ENCODE peak calls at places on chromosomes 4 and X, in eight cellular contexts. Q is pancreas, V is neural progenitor cell, P is right atrium auricular region, G is sigmoid colon, L is AG09309, E is HCT116, B is body of pancreas. U is an unnamed sample.

GRCh38 chr4:89420507-89420906 is 112.9 kb upstream of the GPRIN3 start:
- DNase-seq in B (no peak), P (no peak), Q (no peak), E (no peak), V (no peak), L (peak), G (no peak), U (no peak)

GRCh38 chr4:147678796-147679549 is 5.0 kb downstream of the PRMT9 start:
- DNase-seq in Q (no peak), L (no peak), V (no peak), B (no peak), G (no peak), P (no peak), E (peak), U (no peak)

GRCh38 chrX:68698955-68699354 is 51.5 kb downstream of the STARD8 start:
- DNase-seq in V (no peak), G (no peak), Q (peak), L (no peak), B (peak), P (no peak), E (no peak), U (no peak)

GRCh38 chr4:158630893-158631292 is 40.8 kb downstream of the C4orf46 start:
- DNase-seq in Q (no peak), V (peak), L (peak), G (no peak), P (no peak), B (no peak), E (no peak), U (no peak)

GRCh38 chr4:4869731-4870483 is 10.4 kb downstream of the MSX1 start:
- DNase-seq in B (no peak), E (no peak), L (no peak), P (no peak), Q (no peak), V (peak), G (no peak), U (no peak)

GRCh38 chrX:111447298-111447697 is 35.3 kb upstream of the DCX start:
- DNase-seq in P (no peak), V (peak), G (no peak), E (peak), Q (no peak), L (no peak), B (peak), U (no peak)

GRCh38 chr4:155442267-155443105 is 65.7 kb upstream of the MAP9 start:
- DNase-seq in P (peak), G (peak), Q (peak), L (peak), V (peak), B (peak), E (peak), U (peak)

GRCh38 chr4:14218641-14219040 is 591.1 kb upstream of the BOD1L1 start:
- DNase-seq in V (peak), P (no peak), G (no peak), E (no peak), L (no peak), Q (no peak), B (no peak), U (no peak)

GRCh38 chrX:72045141-72045540 is 86.6 kb downstream of the RTL5 start:
- DNase-seq in B (no peak), Q (no peak), G (no peak), P (peak), L (no peak), V (peak), E (no peak), U (no peak)

GRCh38 chr4:10048931-10049655 is 27.8 kb upstream of the SLC2A9 start:
- DNase-seq in L (no peak), V (no peak), G (no peak), P (no peak), B (no peak), E (no peak), Q (no peak), U (no peak)

GRCh38 chr4:3481113-3481531 is 18.0 kb downstream of the DOK7 start:
- DNase-seq in G (no peak), V (peak), P (no peak), B (no peak), E (no peak), L (no peak), Q (no peak), U (no peak)

DNA sequence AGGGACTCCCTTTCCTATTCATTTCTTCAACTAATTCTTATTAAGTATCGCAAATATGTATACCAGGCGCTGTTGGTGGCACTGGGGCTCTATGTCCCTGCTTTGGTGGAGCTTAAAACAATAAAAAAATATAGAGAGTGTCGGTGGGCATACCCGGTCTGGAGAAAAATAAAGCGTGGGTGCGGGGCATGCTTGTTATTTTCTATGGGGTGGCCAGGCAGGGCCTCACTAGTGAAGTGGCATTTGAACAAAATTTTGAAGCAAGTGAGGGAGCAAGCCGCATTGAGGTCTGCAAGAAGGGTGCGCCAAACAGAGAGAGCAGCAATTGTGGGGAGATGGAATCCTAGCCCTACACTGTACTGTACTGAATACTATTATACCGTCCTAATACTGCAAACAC is 565 bp upstream of the IDS start:
- DNase-seq in Q (no peak), B (no peak), G (no peak), E (no peak), L (no peak), P (no peak), V (no peak), U (no peak)
- H3K4me3 ChIP-seq in Q (peak), B (no peak), G (peak), E (peak), L (no peak), P (no peak), V (no peak), U (peak)

DNA sequence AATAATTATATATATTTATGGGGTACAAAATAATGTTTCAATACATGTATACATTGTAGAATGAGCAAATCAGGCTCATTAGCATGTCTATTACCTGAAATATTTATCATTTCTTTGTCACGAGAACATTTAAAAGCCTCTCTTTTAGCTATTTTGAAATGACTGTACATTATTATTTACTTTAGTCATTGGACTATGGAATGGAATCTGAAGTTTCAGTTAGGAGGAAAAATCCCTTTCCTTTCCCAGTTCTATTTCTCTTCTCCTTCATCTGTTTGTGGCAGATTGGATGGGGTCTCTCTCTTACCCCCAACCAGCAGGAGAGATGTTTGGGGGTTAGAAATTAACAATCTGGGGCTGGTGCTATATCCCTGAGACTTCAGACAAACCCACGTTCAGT is 292.5 kb upstream of the SFRP2 start:
- DNase-seq in E (no peak), P (no peak), G (no peak), V (no peak), L (no peak), B (no peak), Q (no peak), U (no peak)
- H3K4me3 ChIP-seq in E (no peak), P (no peak), G (no peak), V (no peak), L (no peak), B (no peak), Q (no peak), U (no peak)

GRCh38 chr4:878796-879729 is 53.1 kb downstream of the GAK start:
- DNase-seq in E (no peak), Q (no peak), L (no peak), B (no peak), V (no peak), G (no peak), P (no peak), U (no peak)
- H3K4me3 ChIP-seq in E (no peak), Q (no peak), L (no peak), B (no peak), V (no peak), G (no peak), P (no peak), U (no peak)

GRCh38 chr4:16952896-16953605 is 54.6 kb upstream of the LDB2 start:
- DNase-seq in G (no peak), P (no peak), E (no peak), V (no peak), L (no peak), Q (no peak), B (no peak), U (no peak)

GRCh38 chr4:16952462-16952871 is 54.0 kb upstream of the LDB2 start:
- DNase-seq in G (no peak), V (peak), B (no peak), L (no peak), E (no peak), Q (no peak), P (no peak), U (no peak)
- H3K4me3 ChIP-seq in G (no peak), V (no peak), B (no peak), L (peak), E (no peak), Q (no peak), P (no peak), U (peak)

GRCh38 chrX:1249101-1249887 is 19.3 kb upstream of the CSF2RA start:
- DNase-seq in G (peak), E (no peak), V (peak), Q (no peak), L (no peak), P (peak), B (no peak), U (peak)
- H3K4me3 ChIP-seq in G (peak), E (peak), V (peak), Q (no peak), L (no peak), P (no peak), B (no peak), U (peak)

GRCh38 chr4:113349400-113349799 is 299.9 kb downstream of the ANK2 start:
- DNase-seq in L (no peak), P (no peak), E (no peak), G (no peak), B (no peak), Q (no peak), V (no peak), U (no peak)
- H3K4me3 ChIP-seq in L (no peak), P (no peak), E (no peak), G (no peak), B (no peak), Q (no peak), V (no peak), U (no peak)

GRCh38 chrX:24493740-24494543 is 28.9 kb downstream of the PDK3 start:
- DNase-seq in G (no peak), E (no peak), B (no peak), V (no peak), P (no peak), L (no peak), Q (no peak), U (no peak)
- H3K4me3 ChIP-seq in G (no peak), E (no peak), B (no peak), V (no peak), P (no peak), L (no peak), Q (no peak), U (no peak)

U was measured in right cardiac atrium.